ENCODE peak calls at places on chromosomes 13 and 19, in four cellular contexts. E is HTR-8/SVneo, D is DMS 273 treated with DMSO at 0.1 percent for 48 hours, F is endothelial cell. Z is an unnamed sample.

GRCh38 chr19:52198678-52199077 is 8.8 kb downstream of the PPP2R1A start:
- DNase-seq in F (no peak), D (no peak), E (no peak), Z (peak)

GRCh38 chr19:4557186-4557970 is 2.1 kb downstream of the SEMA6B start:
- DNase-seq in D (no peak), E (no peak), F (no peak), Z (peak)

GRCh38 chr19:55005684-55006488 is 32.2 kb downstream of the GP6 start:
- DNase-seq in E (peak), D (peak), F (no peak), Z (no peak)

GRCh38 chr19:10764340-10764894 is 46.5 kb downstream of the DNM2 start:
- DNase-seq in D (no peak), E (no peak), F (no peak), Z (no peak)

GRCh38 chr13:107095876-107096275 is 527.9 kb upstream of the ARGLU1 start:
- DNase-seq in F (no peak), D (no peak), E (no peak), Z (no peak)

GRCh38 chr19:57934820-57935665 is at the start of gene ZNF418:
- DNase-seq in F (peak), D (peak), E (peak), Z (peak)

GRCh38 chr19:53333071-53333465 is 481 bp upstream of the ZNF845 start:
- DNase-seq in E (peak), F (peak), D (no peak), Z (peak)

GRCh38 chr13:26324867-26325266 is 70.9 kb downstream of the CDK8 start:
- DNase-seq in F (no peak), E (no peak), D (no peak), Z (no peak)

GRCh38 chr13:41550239-41550638 is 92.9 kb downstream of the RGCC start:
- DNase-seq in F (no peak), D (no peak), E (no peak), Z (no peak)

GRCh38 chr19:29560313-29561075 is 34.7 kb downstream of the VSTM2B start:
- DNase-seq in D (no peak), E (no peak), F (no peak), Z (no peak)

GRCh38 chr19:51002542-51003311 is 1.3 kb upstream of the KLK8 start:
- DNase-seq in D (no peak), E (no peak), F (no peak), Z (peak)

GRCh38 chr19:31100945-31101344 is 248.3 kb downstream of the TSHZ3 start:
- DNase-seq in F (no peak), E (no peak), D (no peak), Z (no peak)

GRCh38 chr13:30364133-30364532 is 56.8 kb upstream of the KATNAL1 start:
- DNase-seq in F (no peak), E (no peak), D (no peak), Z (peak)

GRCh38 chr13:95858286-95859075 is 181.5 kb downstream of the DNAJC3 start:
- DNase-seq in D (no peak), E (no peak), F (no peak), Z (peak)

GRCh38 chr19:12638611-12639182 is 27.8 kb downstream of the MAN2B1 start:
- DNase-seq in F (no peak), D (no peak), E (no peak), Z (no peak)

GRCh38 chr19:41810301-41810700 is 13.9 kb downstream of the CEACAM3 start:
- DNase-seq in D (no peak), E (no peak), F (no peak), Z (no peak)

GRCh38 chr13:77040076-77040475 is 13.1 kb upstream of the FBXL3 start:
- DNase-seq in E (no peak), D (no peak), F (no peak), Z (no peak)

Z was measured in ELR.